ENCODE peak calls at places on chromosomes 13 and 19, in six cellular contexts. J is H1, G is H9, D is trophoblast cell, T is mesenchymal stem cell, E is neuronal stem cell. Q is an unnamed sample.

GRCh38 chr19:57559008-57559403 is 657 bp downstream of the ZNF550 start:
- DNase-seq in J (no peak), G (peak; percentile 30), D (no peak), T (peak; percentile 21), E (no peak), Q (no peak)

GRCh38 chr19:49916839-49917733 is 11.9 kb upstream of the ATF5 start:
- DNase-seq in J (no peak), G (peak; percentile 67), D (peak; percentile 27), T (no peak), E (no peak), Q (no peak)

GRCh38 chr13:23858586-23858985 is 30.6 kb downstream of the MIPEP start:
- DNase-seq in J (no peak), G (no peak), D (no peak), T (no peak), E (no peak), Q (peak; percentile 43)

GRCh38 chr13:25771208-25771607 is 280.6 kb downstream of the SHISA2 start:
- DNase-seq in J (no peak), G (no peak), D (peak; percentile 22), T (peak; percentile 43), E (no peak), Q (no peak)

GRCh38 chr13:39317284-39317683 is 279.0 kb downstream of the NHLRC3 start:
- DNase-seq in J (no peak), G (no peak), D (no peak), T (peak; percentile 26), E (no peak), Q (peak; percentile 62)

GRCh38 chr13:113117335-113117872 is 5.2 kb upstream of the F10 start:
- DNase-seq in J (no peak), G (peak; percentile 21), D (no peak), T (no peak), E (no peak), Q (no peak)

GRCh38 chr13:111882351-111882750 is 184.6 kb upstream of the SOX1 start:
- DNase-seq in J (no peak), G (no peak), D (no peak), T (no peak), E (no peak), Q (no peak)

GRCh38 chr19:19501798-19502197 is 13.6 kb downstream of the TSSK6 start:
- DNase-seq in J (no peak), G (no peak), D (no peak), T (no peak), E (no peak), Q (no peak)

GRCh38 chr19:35544110-35544802 is 1.2 kb upstream of the TMEM147 start:
- DNase-seq in J (no peak), G (no peak), D (no peak), T (no peak), E (no peak), Q (no peak)

GRCh38 chr13:89136678-89137077 is 1465.5 kb downstream of the SLITRK5 start:
- DNase-seq in J (no peak), G (no peak), D (no peak), T (no peak), E (no peak), Q (no peak)

GRCh38 chr19:45768644-45769053 is 403 bp downstream of the SIX5 start:
- DNase-seq in J (no peak), G (no peak), D (peak; percentile 28), T (peak; percentile 81), E (no peak), Q (peak; percentile 41)

GRCh38 chr19:45766919-45767346 is 2.1 kb downstream of the SIX5 start:
- DNase-seq in J (no peak), G (no peak), D (no peak), T (no peak), E (no peak), Q (peak; percentile 16)

GRCh38 chr19:45769054-45769782 is at the start of gene SIX5:
- DNase-seq in J (peak; percentile 96), G (peak; percentile 99), D (peak; percentile 99), T (peak; percentile 98), E (peak; percentile 99), Q (peak; percentile 97)

GRCh38 chr19:45767410-45767880 is 1.6 kb downstream of the SIX5 start:
- DNase-seq in J (no peak), G (peak; percentile 77), D (peak; percentile 54), T (peak; percentile 92), E (peak; percentile 72), Q (peak; percentile 89)

DNA sequence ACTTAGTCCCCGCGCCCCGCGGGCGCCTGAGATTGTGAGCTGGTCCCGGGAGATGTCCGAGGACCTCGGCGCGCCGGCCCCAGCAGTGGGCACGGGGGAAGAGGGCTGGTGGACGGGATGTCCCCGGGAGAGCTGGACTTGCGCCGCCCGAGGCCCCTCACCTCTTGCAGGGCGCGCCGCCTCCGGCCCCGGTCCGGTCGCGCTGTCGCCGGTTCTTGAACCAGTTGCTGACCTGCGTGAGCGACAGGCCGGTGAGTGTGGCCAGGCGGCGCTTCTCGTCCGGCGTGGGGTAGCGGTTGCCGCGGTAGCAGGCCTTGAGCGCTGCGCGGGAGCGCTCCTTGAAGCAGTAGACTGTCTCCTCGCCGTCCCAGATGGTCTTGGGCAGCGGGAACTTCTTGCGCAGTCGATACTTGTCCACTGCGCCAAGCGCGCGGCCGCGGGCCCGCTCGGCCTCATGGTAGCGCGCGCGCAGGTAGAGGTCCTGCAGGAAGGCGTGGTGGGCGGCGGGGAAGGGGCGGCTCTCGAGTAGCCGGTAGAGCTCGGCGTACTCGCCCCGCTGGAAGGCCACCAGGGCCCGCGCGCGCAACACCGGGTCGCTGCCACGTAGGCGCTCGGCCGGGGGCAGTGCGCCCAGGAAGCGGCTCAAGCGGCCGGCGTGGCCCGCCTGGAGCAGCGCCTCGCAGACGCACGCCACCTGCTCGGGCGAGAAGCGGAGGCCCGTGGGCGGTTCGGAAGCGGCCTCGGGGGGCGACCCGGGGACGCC is 990 bp downstream of the SIX5 start:
- DNase-seq in J (no peak), G (peak; percentile 71), D (peak; percentile 60), T (peak; percentile 78), E (peak; percentile 69), Q (peak; percentile 65)
- H2BK5ac ChIP-seq in J (peak overlapping the region; percentile 44), G (no peak overlapping the region), D (peak overlapping the region; percentile 17), T (peak overlapping the region; percentile 89), E (peak overlapping the region; percentile 99), Q (peak overlapping the region; percentile 97)

GRCh38 chr13:110322828-110323171 is 15.7 kb downstream of the COL4A2 start:
- DNase-seq in J (no peak), G (no peak), D (no peak), T (no peak), E (no peak), Q (no peak)

GRCh38 chr13:110320645-110321044 is 13.6 kb downstream of the COL4A2 start:
- DNase-seq in J (no peak), G (no peak), D (no peak), T (no peak), E (no peak), Q (no peak)

GRCh38 chr13:110323986-110324749 is 17.1 kb downstream of the COL4A2 start:
- DNase-seq in J (no peak), G (peak; percentile 19), D (no peak), T (no peak), E (no peak), Q (no peak)

GRCh38 chr13:110323172-110323851 is 16.2 kb downstream of the COL4A2 start:
- DNase-seq in J (no peak), G (peak; percentile 40), D (peak; percentile 74), T (peak; percentile 81), E (no peak), Q (peak; percentile 96)

GRCh38 chr13:110322126-110322827 is 15.2 kb downstream of the COL4A2 start:
- DNase-seq in J (no peak), G (peak; percentile 15), D (no peak), T (no peak), E (no peak), Q (no peak)
- H3K14ac ChIP-seq in J (no peak overlapping the region), G (no peak overlapping the region), D (no peak overlapping the region), T (peak overlapping the region; percentile 7), E (no peak overlapping the region), Q (peak overlapping the region; percentile 82)

GRCh38 chr19:15125232-15126067 is 18.2 kb downstream of the SYDE1 start:
- DNase-seq in J (peak; percentile 97), G (peak; percentile 99), D (peak; percentile 97), T (peak; percentile 98), E (peak; percentile 97), Q (peak; percentile 95)
- H2BK5ac ChIP-seq in J (peak overlapping the region; percentile 99), G (no peak overlapping the region), D (peak overlapping the region; percentile 79), T (peak overlapping the region; percentile 45), E (peak overlapping the region; percentile 96), Q (peak overlapping the region; percentile 92)

GRCh38 chr19:31317542-31317941 is 31.7 kb downstream of the TSHZ3 start:
- DNase-seq in J (no peak), G (no peak), D (no peak), T (no peak), E (no peak), Q (no peak)

GRCh38 chr19:31316201-31316951 is 32.9 kb downstream of the TSHZ3 start:
- DNase-seq in J (no peak), G (no peak), D (no peak), T (peak; percentile 91), E (peak; percentile 32), Q (peak; percentile 61)

GRCh38 chr19:31317098-31317497 is 32.1 kb downstream of the TSHZ3 start:
- DNase-seq in J (no peak), G (no peak), D (no peak), T (peak; percentile 2), E (no peak), Q (no peak)

GRCh38 chr19:31318790-31319189 is 30.4 kb downstream of the TSHZ3 start:
- DNase-seq in J (no peak), G (no peak), D (no peak), T (no peak), E (no peak), Q (no peak)

DNA sequence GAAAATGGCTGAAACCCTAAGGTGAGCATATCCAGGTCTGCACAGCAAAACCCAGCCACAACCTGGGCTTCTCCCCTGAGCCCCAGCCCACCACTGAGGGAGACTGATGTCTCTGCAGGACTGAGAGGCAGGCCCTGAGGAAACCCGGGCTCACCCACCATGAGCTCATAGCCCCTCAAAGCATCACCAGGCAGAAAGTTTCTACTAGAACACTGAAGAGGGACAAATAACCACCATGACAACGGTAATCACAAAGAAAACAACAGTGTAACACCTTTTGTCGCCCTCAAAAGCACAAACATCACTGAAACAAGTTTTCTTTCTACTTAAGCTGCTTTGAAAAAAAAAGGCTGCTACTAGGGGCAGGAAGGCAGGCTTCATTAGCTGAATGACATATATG is 29.8 kb downstream of the TSHZ3 start:
- DNase-seq in J (no peak), G (no peak), D (no peak), T (peak; percentile 30), E (no peak), Q (no peak)
- H3K14ac ChIP-seq in J (no peak overlapping the region), G (peak overlapping the region; percentile 90), D (no peak overlapping the region), T (no peak overlapping the region), E (no peak overlapping the region), Q (no peak overlapping the region)

GRCh38 chr19:5623397-5624153 is 692 bp downstream of the SAFB start:
- DNase-seq in J (no peak), G (no peak), D (no peak), T (peak; percentile 17), E (no peak), Q (no peak)
- H2BK5ac ChIP-seq in J (peak overlapping the region; percentile 90), G (peak overlapping the region; percentile 35), D (peak overlapping the region; percentile 66), T (peak overlapping the region; percentile 53), E (peak overlapping the region; percentile 42), Q (peak overlapping the region; percentile 71)

GRCh38 chr13:19795956-19796355 is 13.2 kb upstream of the PSPC1 start:
- DNase-seq in J (no peak), G (no peak), D (peak; percentile 78), T (no peak), E (no peak), Q (no peak)

GRCh38 chr13:19794552-19795143 is 11.9 kb upstream of the PSPC1 start:
- DNase-seq in J (peak; percentile 19), G (peak; percentile 81), D (peak; percentile 99), T (no peak), E (no peak), Q (no peak)

GRCh38 chr13:19791953-19792537 is 9.3 kb upstream of the PSPC1 start:
- DNase-seq in J (no peak), G (peak; percentile 35), D (no peak), T (no peak), E (no peak), Q (no peak)
- H3K14ac ChIP-seq in J (no peak overlapping the region), G (no peak overlapping the region), D (no peak overlapping the region), T (no peak overlapping the region), E (no peak overlapping the region), Q (no peak overlapping the region)